ENCODE peak calls at places on chromosomes 6 and 20, in seven cellular contexts. E is keratinocyte, A is GM12865, G is spleen, X is mesenteric fat pad, U is upper lobe of right lung, H is HEK293T. D is an unnamed sample.

GRCh38 chr20:58268421-58268821 is 40.0 kb upstream of the ANKRD60 start:
- DNase-seq in E (no peak), A (no peak), G (no peak), X (no peak), U (no peak), H (no peak), D (no peak)

GRCh38 chr6:28551891-28552666 is 26.4 kb downstream of the GPX5 start:
- DNase-seq in E (no peak), A (no peak), G (no peak), X (no peak), U (no peak), H (no peak), D (no peak)

GRCh38 chr6:111661541-111662041 is 55.9 kb upstream of the TRAF3IP2 start:
- DNase-seq in E (no peak), A (no peak), G (no peak), X (no peak), U (no peak), H (no peak), D (no peak)

GRCh38 chr20:44678247-44678646 is 26.7 kb upstream of the ADA start:
- DNase-seq in E (no peak), A (no peak), G (no peak), X (no peak), U (no peak), H (no peak), D (no peak)

GRCh38 chr20:57399587-57400261 is 8.5 kb downstream of the RBM38 start:
- DNase-seq in E (no peak), A (peak; percentile 92), G (peak; percentile 87), X (no peak), U (no peak), H (no peak), D (no peak)

GRCh38 chr20:16260911-16261310 is 312.3 kb downstream of the KIF16B start:
- DNase-seq in E (no peak), A (no peak), G (no peak), X (no peak), U (no peak), H (no peak), D (no peak)

GRCh38 chr6:90940812-90941481 is 354.1 kb upstream of the MAP3K7 start:
- DNase-seq in E (peak; percentile 17), A (peak; percentile 90), G (no peak), X (no peak), U (no peak), H (peak; percentile 45), D (no peak)

GRCh38 chr6:141488466-141488865 is 644.3 kb upstream of the GJE1 start:
- DNase-seq in E (no peak), A (peak; percentile 38), G (no peak), X (no peak), U (no peak), H (no peak), D (no peak)

GRCh38 chr6:74519172-74519571 is 686.7 kb downstream of the COL12A1 start:
- DNase-seq in E (no peak), A (no peak), G (no peak), X (no peak), U (no peak), H (no peak), D (no peak)

GRCh38 chr6:106882601-106883518 is 91.7 kb downstream of the CD24 start:
- DNase-seq in E (no peak), A (peak; percentile 7), G (no peak), X (no peak), U (no peak), H (no peak), D (no peak)

GRCh38 chr6:39393075-39393474 is 70.6 kb upstream of the KCNK16 start:
- DNase-seq in E (no peak), A (peak; percentile 10), G (no peak), X (no peak), U (no peak), H (no peak), D (no peak)

GRCh38 chr6:75502884-75503283 is 9.3 kb upstream of the FILIP1 start:
- DNase-seq in E (no peak), A (no peak), G (no peak), X (no peak), U (no peak), H (no peak), D (no peak)

GRCh38 chr6:12348530-12349511 is 58.7 kb downstream of the EDN1 start:
- DNase-seq in E (peak; percentile 96), A (no peak), G (no peak), X (no peak), U (no peak), H (no peak), D (no peak)

GRCh38 chr6:52394251-52394666 is 25.9 kb upstream of the EFHC1 start:
- DNase-seq in E (no peak), A (peak; percentile 80), G (no peak), X (no peak), U (no peak), H (no peak), D (no peak)

GRCh38 chr20:16583444-16583843 is 10.2 kb upstream of the KIF16B start:
- DNase-seq in E (no peak), A (no peak), G (no peak), X (no peak), U (no peak), H (no peak), D (no peak)

GRCh38 chr6:80182291-80182690 is 75.8 kb downstream of the BCKDHB start:
- DNase-seq in E (no peak), A (no peak), G (no peak), X (no peak), U (no peak), H (no peak), D (no peak)

GRCh38 chr6:159451051-159451450 is 242.0 kb downstream of the SOD2 start:
- DNase-seq in E (no peak), A (no peak), G (no peak), X (no peak), U (no peak), H (no peak), D (no peak)

GRCh38 chr6:21111399-21111725 is 482.2 kb upstream of the SOX4 start:
- DNase-seq in E (no peak), A (no peak), G (no peak), X (no peak), U (no peak), H (no peak), D (no peak)

GRCh38 chr20:31956556-31957220 is 4.8 kb upstream of the PDRG1 start:
- DNase-seq in E (no peak), A (no peak), G (no peak), X (no peak), U (no peak), H (no peak), D (no peak)

GRCh38 chr20:37567671-37568588 is 40.3 kb upstream of the BLCAP start:
- DNase-seq in E (no peak), A (no peak), G (no peak), X (peak; percentile 30), U (no peak), H (peak; percentile 34), D (peak; percentile 20)

GRCh38 chr6:149335924-149336323 is 18.4 kb downstream of the TAB2 start:
- DNase-seq in E (peak; percentile 65), A (peak; percentile 63), G (no peak), X (no peak), U (no peak), H (no peak), D (no peak)

GRCh38 chr20:16419138-16419715 is 154.0 kb downstream of the KIF16B start:
- DNase-seq in E (no peak), A (no peak), G (no peak), X (no peak), U (no peak), H (no peak), D (no peak)

GRCh38 chr6:150327117-150327774 is 41.6 kb upstream of the IYD start:
- DNase-seq in E (no peak), A (no peak), G (no peak), X (no peak), U (no peak), H (no peak), D (no peak)

GRCh38 chr6:106609699-106610098 is 19.6 kb downstream of the RTN4IP1 start:
- DNase-seq in E (no peak), A (peak; percentile 52), G (no peak), X (no peak), U (no peak), H (peak; percentile 16), D (no peak)

GRCh38 chr20:31713312-31714049 is 9.2 kb downstream of the BCL2L1 start:
- DNase-seq in E (no peak), A (no peak), G (peak; percentile 29), X (no peak), U (peak; percentile 73), H (no peak), D (peak; percentile 84)

GRCh38 chr20:11457476-11457875 is 460.2 kb upstream of the BTBD3 start:
- DNase-seq in E (no peak), A (no peak), G (no peak), X (no peak), U (no peak), H (no peak), D (no peak)

GRCh38 chr6:43630980-43631619 is 2.0 kb upstream of the GTPBP2 start:
- DNase-seq in E (no peak), A (no peak), G (no peak), X (no peak), U (no peak), H (no peak), D (peak; percentile 61)

GRCh38 chr6:26175428-26176181 is 88.4 kb downstream of the HFE start:
- DNase-seq in E (no peak), A (peak; percentile 87), G (no peak), X (no peak), U (no peak), H (peak; percentile 44), D (no peak)

GRCh38 chr6:20952605-20953004 is 418.3 kb downstream of the CDKAL1 start:
- DNase-seq in E (peak; percentile 45), A (no peak), G (no peak), X (no peak), U (no peak), H (no peak), D (no peak)

GRCh38 chr6:31769684-31770371 is 7.3 kb downstream of the VWA7 start:
- DNase-seq in E (peak; percentile 64), A (peak; percentile 83), G (peak; percentile 96), X (no peak), U (peak; percentile 91), H (peak; percentile 95), D (peak; percentile 94)

GRCh38 chr6:134599079-134599478 is 281.2 kb upstream of the SGK1 start:
- DNase-seq in E (no peak), A (no peak), G (no peak), X (no peak), U (no peak), H (no peak), D (no peak)

GRCh38 chr6:80956898-80957297 is 795.6 kb downstream of the TENT5A start:
- DNase-seq in E (no peak), A (no peak), G (no peak), X (no peak), U (no peak), H (no peak), D (no peak)

GRCh38 chr20:16947346-16947943 is 199.3 kb downstream of the OTOR start:
- DNase-seq in E (no peak), A (no peak), G (no peak), X (no peak), U (no peak), H (no peak), D (no peak)

GRCh38 chr6:108591040-108591816 is 30.5 kb downstream of the FOXO3 start:
- DNase-seq in E (no peak), A (peak; percentile 5), G (no peak), X (no peak), U (no peak), H (no peak), D (no peak)

GRCh38 chr6:30722280-30723112 is 2.3 kb downstream of the TUBB start:
- DNase-seq in E (no peak), A (peak; percentile 84), G (peak; percentile 95), X (no peak), U (peak; percentile 90), H (peak; percentile 63), D (peak; percentile 92)